ENCODE peak calls at places on chromosomes 3 and 15, in six cellular contexts. T is GM23248; C is AG10803; L is NCI-H460; H is natural killer cell treated with Interleukin-12 subunit alpha and Interleukin-12 subunit beta and Interleukin-15 and Interleukin-18, amount 100 ng/mL, for 72 hours; G is GM04504. F is an unnamed sample.

GRCh38 chr3:127691494-127691893 is 18.7 kb downstream of the ABTB1 start:
- DNase-seq in T (no peak), C (no peak), L (no peak), H (no peak), G (no peak), F (no peak)

GRCh38 chr3:140588558-140588957 is 89.3 kb upstream of the TRIM42 start:
- DNase-seq in T (peak; percentile 15), C (no peak), L (no peak), H (no peak), G (no peak), F (no peak)

GRCh38 chr15:75034615-75035014 is 11.2 kb downstream of the PPCDC start:
- DNase-seq in T (no peak), C (no peak), L (no peak), H (no peak), G (no peak), F (no peak)

GRCh38 chr3:44721231-44722102 is 8.0 kb upstream of the ZNF501 start:
- DNase-seq in T (peak; percentile 26), C (no peak), L (no peak), H (no peak), G (no peak), F (no peak)

GRCh38 chr15:41881925-41882688 is 11.7 kb downstream of the SPTBN5 start:
- DNase-seq in T (no peak), C (no peak), L (no peak), H (no peak), G (no peak), F (no peak)

GRCh38 chr15:66760968-66761722 is 59.1 kb downstream of the SMAD6 start:
- DNase-seq in T (peak; percentile 26), C (no peak), L (no peak), H (no peak), G (no peak), F (no peak)

GRCh38 chr15:31280831-31281216 is 45.8 kb upstream of the KLF13 start:
- DNase-seq in T (no peak), C (no peak), L (no peak), H (no peak), G (no peak), F (no peak)

GRCh38 chr3:169147246-169148008 is 516.1 kb downstream of the MECOM start:
- DNase-seq in T (peak; percentile 84), C (peak; percentile 57), L (no peak), H (no peak), G (peak; percentile 19), F (no peak)

GRCh38 chr3:180594631-180595348 is 7.2 kb upstream of the TTC14 start:
- DNase-seq in T (peak; percentile 59), C (peak; percentile 51), L (peak; percentile 36), H (no peak), G (peak; percentile 10), F (peak; percentile 37)

F was measured in AG04450.